ENCODE peak calls at places on chromosomes 5 and 9, in seven cellular contexts. N is K562, A is A549, E is SK-N-SH, W is GM12878, H is HepG2, L is H1. X is an unnamed sample.

GRCh38 chr5:135745897-135746500 is 88.5 kb upstream of the SLC25A48 start:
- DNase-seq in N (no peak), H (no peak), L (no peak), A (no peak), E (no peak), W (no peak), X (no peak)

GRCh38 chr9:36151306-36152210 is 15.0 kb downstream of the GLIPR2 start:
- DNase-seq in N (no peak), E (no peak), L (no peak), A (no peak), W (peak; percentile 72), H (no peak), X (peak; percentile 64)

GRCh38 chr5:151234476-151235238 is 10.8 kb upstream of the CCDC69 start:
- DNase-seq in N (no peak), A (peak; percentile 25), W (no peak), H (peak; percentile 85), E (no peak), L (no peak), X (peak; percentile 41)

GRCh38 chr9:37953775-37954437 is 50.0 kb upstream of the SLC25A51 start:
- DNase-seq in E (no peak), N (peak; percentile 81), H (no peak), A (peak; percentile 92), L (no peak), W (peak; percentile 80), X (peak; percentile 100)

GRCh38 chr5:69083412-69083811 is 10.4 kb upstream of the SLC30A5 start:
- DNase-seq in A (no peak), L (peak; percentile 47), E (no peak), N (peak; percentile 45), W (no peak), H (peak; percentile 62), X (no peak)

GRCh38 chr9:37801287-37801850 is 772 bp downstream of the DCAF10 start:
- DNase-seq in A (no peak), H (no peak), L (no peak), N (peak; percentile 44), E (peak; percentile 70), W (no peak), X (peak; percentile 9)

GRCh38 chr5:127072861-127073846 is at the start of gene C5orf63:
- DNase-seq in N (peak; percentile 69), A (peak; percentile 61), L (no peak), H (peak; percentile 61), W (peak; percentile 17), E (peak; percentile 86), X (peak; percentile 10)

GRCh38 chr5:112867411-112867810 is 6.3 kb downstream of the SRP19 start:
- DNase-seq in H (no peak), E (no peak), A (no peak), L (no peak), N (no peak), W (no peak), X (no peak)

GRCh38 chr9:77028478-77028877 is 9.0 kb downstream of the FOXB2 start:
- DNase-seq in E (no peak), L (no peak), A (no peak), N (no peak), W (no peak), H (no peak), X (no peak)

GRCh38 chr9:8895498-8896224 is 1096.1 kb upstream of the DMAC1 start:
- DNase-seq in A (peak; percentile 5), L (no peak), N (no peak), E (peak; percentile 41), W (no peak), H (peak; percentile 30), X (peak; percentile 16)

GRCh38 chr9:27460225-27461023 is 63.7 kb upstream of the IFNK start:
- DNase-seq in W (peak; percentile 37), H (no peak), A (peak; percentile 36), E (no peak), N (no peak), L (no peak), X (no peak)

GRCh38 chr9:127976498-127976897 is 4.3 kb downstream of the EEIG1 start:
- DNase-seq in W (no peak), E (no peak), N (no peak), H (no peak), A (no peak), L (no peak), X (no peak)

GRCh38 chr9:116238225-116238624 is 84.6 kb downstream of the PAPPA start:
- DNase-seq in W (no peak), N (no peak), L (no peak), A (peak; percentile 62), E (no peak), H (no peak), X (peak; percentile 93)

GRCh38 chr5:88145603-88146467 is 122.8 kb downstream of the TMEM161B start:
- DNase-seq in A (no peak), W (no peak), H (peak; percentile 14), L (peak; percentile 52), N (peak; percentile 7), E (peak; percentile 4), X (no peak)

GRCh38 chr5:17412760-17413671 is 85.0 kb upstream of the TAF11L2 start:
- DNase-seq in W (no peak), H (no peak), L (no peak), A (no peak), E (no peak), N (peak; percentile 17), X (no peak)

GRCh38 chr9:118183571-118183970 is 479.4 kb downstream of the TLR4 start:
- DNase-seq in W (no peak), E (no peak), L (no peak), A (no peak), H (no peak), N (no peak), X (no peak)

GRCh38 chr9:98031935-98032334 is 24.6 kb upstream of the NANS start:
- DNase-seq in L (no peak), H (no peak), E (no peak), W (no peak), A (no peak), N (no peak), X (peak; percentile 90)
- TF ChIP-seq USF2 in L (no peak), H (no peak), E (no peak), W (no peak), A (no peak), N (no peak), X (no peak)

GRCh38 chr5:78361226-78361993 is 993 bp downstream of the SCAMP1 start:
- DNase-seq in W (no peak), A (peak; percentile 55), L (no peak), H (peak; percentile 51), N (peak; percentile 46), E (peak; percentile 48), X (peak; percentile 78)

GRCh38 chr5:78359831-78360673 is at the start of gene SCAMP1:
- DNase-seq in L (peak; percentile 99), A (peak; percentile 92), E (peak; percentile 97), W (peak; percentile 83), N (peak; percentile 94), H (peak; percentile 77), X (peak; percentile 92)

GRCh38 chr5:78364005-78364404 is 3.6 kb downstream of the SCAMP1 start:
- DNase-seq in N (no peak), H (no peak), L (no peak), E (no peak), A (no peak), W (no peak), X (no peak)

GRCh38 chr5:78362220-78362619 is 1.8 kb downstream of the SCAMP1 start:
- DNase-seq in A (no peak), L (no peak), H (no peak), E (no peak), W (no peak), N (no peak), X (no peak)

DNA sequence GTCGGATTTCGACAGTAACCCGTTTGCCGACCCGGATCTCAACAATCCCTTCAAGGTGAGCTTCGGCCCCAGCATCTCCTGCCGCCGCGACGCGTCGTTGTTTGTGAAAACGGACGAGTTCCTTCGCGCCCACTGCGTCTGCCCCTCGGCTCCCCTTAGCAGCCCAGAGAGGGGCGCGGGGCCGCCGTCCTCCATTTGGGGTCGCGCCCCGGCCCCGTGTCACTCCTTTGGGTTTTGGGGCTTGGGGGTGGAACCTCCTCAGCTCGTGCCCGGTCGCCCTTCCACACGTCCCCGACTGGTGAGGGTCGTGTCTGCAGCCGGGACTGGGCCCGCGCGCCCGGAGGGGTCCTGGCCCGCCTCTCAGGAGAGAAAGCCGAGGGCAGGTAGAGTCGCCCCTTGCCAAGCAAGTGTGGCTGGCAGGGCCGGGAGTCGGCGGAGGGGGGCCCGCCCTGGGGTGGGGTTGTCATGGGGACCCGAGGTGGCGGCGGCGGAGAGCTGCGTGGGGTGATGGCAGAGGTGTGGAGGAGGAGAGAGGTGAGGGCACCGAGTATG is 333 bp downstream of the SCAMP1 start:
- DNase-seq in W (no peak), N (peak; percentile 65), L (peak; percentile 72), H (no peak), A (peak; percentile 62), E (peak; percentile 75), X (no peak)
- TF ChIP-seq RAD21 in W (no peak), N (no peak), L (no peak), H (peak; percentile 9), A (no peak), E (no peak), X (no peak)

GRCh38 chr5:8954801-8955200 is 591.1 kb downstream of the SEMA5A start:
- DNase-seq in E (peak; percentile 3), A (no peak), W (no peak), N (no peak), H (no peak), L (no peak), X (no peak)
- TF ChIP-seq USF2 in E (no peak), A (no peak), W (no peak), N (no peak), H (no peak), L (no peak), X (no peak)

GRCh38 chr9:132242621-132243155 is 80.8 kb downstream of the NTNG2 start:
- DNase-seq in L (peak; percentile 63), E (no peak), H (no peak), W (no peak), N (no peak), A (no peak), X (no peak)

GRCh38 chr9:132245465-132245864 is 83.6 kb downstream of the NTNG2 start:
- DNase-seq in E (no peak), W (no peak), H (no peak), A (no peak), N (no peak), L (no peak), X (no peak)

GRCh38 chr9:132243156-132244074 is 81.6 kb downstream of the NTNG2 start:
- DNase-seq in W (no peak), H (peak; percentile 10), E (no peak), N (no peak), L (no peak), A (no peak), X (peak; percentile 13)

GRCh38 chr9:132241840-132242620 is 80.2 kb downstream of the NTNG2 start:
- DNase-seq in W (no peak), A (no peak), E (peak; percentile 67), L (no peak), H (no peak), N (no peak), X (no peak)

DNA sequence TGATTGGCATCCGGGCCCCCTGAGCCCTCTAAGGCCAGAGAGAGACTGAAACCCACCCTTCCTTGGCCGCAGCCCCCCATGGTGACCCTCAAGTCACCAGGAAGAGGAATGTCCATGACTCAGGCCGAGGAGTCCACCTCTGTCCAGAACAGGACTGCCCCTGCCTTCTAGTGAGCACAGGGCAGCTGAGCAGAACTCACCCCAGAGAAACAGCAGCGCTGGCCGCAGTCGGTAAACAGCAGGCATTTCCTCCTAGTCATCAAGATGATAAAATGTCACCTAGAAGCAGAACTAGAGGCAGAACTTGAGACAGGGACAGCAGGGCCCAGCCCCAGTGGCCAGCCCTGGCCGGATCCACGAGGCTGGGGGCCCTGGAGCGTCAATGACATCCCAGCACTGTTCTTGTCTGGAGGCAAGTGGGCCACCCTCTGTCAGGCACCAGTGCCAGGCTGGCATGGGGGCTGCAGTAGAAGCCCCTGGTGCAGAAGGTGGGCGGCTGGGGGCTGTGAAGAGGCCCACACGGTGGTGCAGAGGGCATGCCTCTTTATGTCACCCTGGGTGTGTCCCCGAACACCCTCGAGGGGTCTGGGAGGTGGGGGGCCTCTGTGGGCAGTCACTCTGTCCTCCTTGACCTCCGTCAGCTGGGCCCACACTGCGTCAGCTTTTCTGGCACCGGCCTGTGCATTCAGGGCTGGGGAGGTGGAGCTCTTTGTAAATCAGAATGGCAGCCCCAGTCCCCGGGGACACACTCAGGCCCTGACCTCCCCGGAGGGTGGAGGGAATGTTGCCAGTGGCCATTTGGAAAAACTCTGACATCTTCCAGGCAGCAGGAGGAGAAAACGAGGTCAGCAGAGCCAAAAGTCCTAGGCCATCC is 83.0 kb downstream of the NTNG2 start:
- DNase-seq in N (no peak), E (no peak), A (no peak), L (no peak), W (no peak), H (no peak), X (no peak)
- TF ChIP-seq RAD21 in N (no peak), E (no peak), A (no peak), L (no peak), W (no peak), H (no peak), X (no peak)